ENCODE peak calls at places on chromosome 13, in six cellular contexts. I is RCC 7860; K is Peyer's patch; E is GM03348; W is transverse colon; T is activated T-cell treated with anti-CD3 and anti-CD28 coated beads, Interleukin-2, amount 50 U/mL, for 72 hours. X is an unnamed sample.

GRCh38 chr13:79593611-79594275 is 112.8 kb downstream of the NDFIP2 start:
- DNase-seq in I (peak; percentile 25), K (no peak), E (peak; percentile 18), W (no peak), T (no peak), X (peak; percentile 37)

GRCh38 chr13:42001580-42001979 is 40.7 kb upstream of the VWA8 start:
- DNase-seq in I (peak; percentile 29), K (no peak), E (peak; percentile 85), W (no peak), T (no peak), X (peak; percentile 78)

GRCh38 chr13:110392510-110393233 is 85.6 kb downstream of the COL4A2 start:
- DNase-seq in I (no peak), K (no peak), E (peak; percentile 71), W (no peak), T (no peak), X (peak; percentile 39)

GRCh38 chr13:73984201-73984600 is 150.0 kb downstream of the KLF12 start:
- DNase-seq in I (no peak), K (no peak), E (no peak), W (no peak), T (no peak), X (no peak)

GRCh38 chr13:21675095-21676007 is 4.5 kb downstream of the FGF9 start:
- DNase-seq in I (no peak), K (peak; percentile 63), E (peak; percentile 71), W (peak; percentile 54), T (peak; percentile 63), X (peak; percentile 64)

GRCh38 chr13:74077847-74078246 is 56.4 kb downstream of the KLF12 start:
- DNase-seq in I (no peak), K (no peak), E (no peak), W (no peak), T (no peak), X (no peak)

GRCh38 chr13:82165396-82166174 is 1716.7 kb downstream of the SLITRK1 start:
- DNase-seq in I (no peak), K (no peak), E (no peak), W (no peak), T (no peak), X (no peak)

GRCh38 chr13:101157261-101157660 is 259.0 kb downstream of the NALCN start:
- DNase-seq in I (no peak), K (no peak), E (peak; percentile 36), W (no peak), T (no peak), X (peak; percentile 32)

GRCh38 chr13:32330438-32330837 is 15.1 kb downstream of the BRCA2 start:
- DNase-seq in I (no peak), K (no peak), E (peak; percentile 55), W (no peak), T (no peak), X (peak; percentile 36)

GRCh38 chr13:92074658-92075057 is 676.2 kb downstream of the GPC5 start:
- DNase-seq in I (no peak), K (no peak), E (no peak), W (no peak), T (no peak), X (no peak)

GRCh38 chr13:98300956-98301641 is 124.0 kb upstream of the RNF113B start:
- DNase-seq in I (no peak), K (no peak), E (peak; percentile 36), W (no peak), T (no peak), X (peak; percentile 27)

GRCh38 chr13:109145631-109146030 is 516.2 kb downstream of the MYO16 start:
- DNase-seq in I (peak; percentile 37), K (peak; percentile 66), E (peak; percentile 82), W (peak; percentile 30), T (peak; percentile 5), X (peak; percentile 79)

GRCh38 chr13:110287031-110287828 is 19.7 kb downstream of the COL4A1 start:
- DNase-seq in I (no peak), K (peak; percentile 26), E (no peak), W (no peak), T (no peak), X (no peak)

GRCh38 chr13:105611424-105611823 is 924.0 kb downstream of the EFNB2 start:
- DNase-seq in I (no peak), K (no peak), E (no peak), W (no peak), T (no peak), X (peak; percentile 44)

GRCh38 chr13:94188173-94188869 is 291.2 kb downstream of the DCT start:
- DNase-seq in I (no peak), K (no peak), E (no peak), W (no peak), T (no peak), X (no peak)

GRCh38 chr13:69565334-69565733 is 542.3 kb upstream of the ATXN8OS start:
- DNase-seq in I (peak; percentile 88), K (no peak), E (no peak), W (peak; percentile 12), T (no peak), X (no peak)

GRCh38 chr13:31377946-31378345 is 178.2 kb downstream of the B3GLCT start:
- DNase-seq in I (no peak), K (peak; percentile 67), E (no peak), W (no peak), T (no peak), X (no peak)

GRCh38 chr13:108322206-108322824 is 52.8 kb downstream of the TNFSF13B start:
- DNase-seq in I (peak; percentile 18), K (no peak), E (peak; percentile 64), W (no peak), T (no peak), X (peak; percentile 55)

GRCh38 chr13:29569253-29570057 is 26.0 kb downstream of the SLC7A1 start:
- DNase-seq in I (no peak), K (no peak), E (no peak), W (peak; percentile 43), T (no peak), X (no peak)

GRCh38 chr13:88896466-88896865 is 1225.3 kb downstream of the SLITRK5 start:
- DNase-seq in I (no peak), K (no peak), E (no peak), W (no peak), T (no peak), X (no peak)

GRCh38 chr13:91745962-91746361 is 347.5 kb downstream of the GPC5 start:
- DNase-seq in I (no peak), K (no peak), E (no peak), W (no peak), T (no peak), X (no peak)